ENCODE peak calls at places on chromosomes 11 and 22, in five cellular contexts. One of them, this sample, is unnamed.
A peak's percentile ranks its signal among the peaks of the same experiment; 100 is the strongest.

GRCh38 chr11:46489668-46490560 is 98.3 kb upstream of the CHRM4 start:
- DNase-seq in pancreas: no peak
- DNase-seq in Peyer's patch: no peak
- DNase-seq in left ventricle myocardium inferior: no peak
- DNase-seq in tibial nerve: no peak
- DNase-seq in this sample: no peak

GRCh38 chr11:36149538-36150242 is 139.5 kb downstream of the COMMD9 start:
- DNase-seq in Peyer's patch: peak; percentile 66
- DNase-seq in left ventricle myocardium inferior: no peak
- DNase-seq in pancreas: no peak
- DNase-seq in tibial nerve: no peak
- DNase-seq in this sample: peak; percentile 87

GRCh38 chr22:50601669-50602337 is 1.2 kb downstream of the MAPK8IP2 start:
- DNase-seq in Peyer's patch: no peak
- DNase-seq in tibial nerve: no peak
- DNase-seq in left ventricle myocardium inferior: no peak
- DNase-seq in pancreas: no peak
- DNase-seq in this sample: peak; percentile 48

GRCh38 chr11:121655481-121656332 is 202.9 kb upstream of the SORL1-AS1 start:
- DNase-seq in tibial nerve: peak; percentile 79
- DNase-seq in left ventricle myocardium inferior: peak; percentile 88
- DNase-seq in Peyer's patch: peak; percentile 85
- DNase-seq in pancreas: peak; percentile 91
- DNase-seq in this sample: peak; percentile 94

GRCh38 chr22:45425101-45425500 is 11.6 kb downstream of the RIBC2 start:
- DNase-seq in tibial nerve: no peak
- DNase-seq in pancreas: no peak
- DNase-seq in left ventricle myocardium inferior: no peak
- DNase-seq in Peyer's patch: peak; percentile 14
- DNase-seq in this sample: peak; percentile 13

GRCh38 chr11:38123673-38124072 is 1525.6 kb upstream of the RAG2 start:
- DNase-seq in tibial nerve: no peak
- DNase-seq in left ventricle myocardium inferior: no peak
- DNase-seq in pancreas: no peak
- DNase-seq in Peyer's patch: no peak
- DNase-seq in this sample: no peak

GRCh38 chr11:85062626-85063025 is 564.5 kb downstream of the DLG2 start:
- DNase-seq in Peyer's patch: no peak
- DNase-seq in left ventricle myocardium inferior: no peak
- DNase-seq in pancreas: no peak
- DNase-seq in tibial nerve: no peak
- DNase-seq in this sample: no peak

GRCh38 chr11:46343520-46343919 is 3.7 kb upstream of the DGKZ start:
- DNase-seq in tibial nerve: no peak
- DNase-seq in pancreas: no peak
- DNase-seq in left ventricle myocardium inferior: no peak
- DNase-seq in Peyer's patch: no peak
- DNase-seq in this sample: no peak

GRCh38 chr11:58561394-58562102 is 14.1 kb downstream of the LPXN start:
- DNase-seq in pancreas: no peak
- DNase-seq in Peyer's patch: no peak
- DNase-seq in tibial nerve: no peak
- DNase-seq in left ventricle myocardium inferior: no peak
- DNase-seq in this sample: no peak

GRCh38 chr11:67373916-67374570 is 645 bp upstream of the CLCF1 start:
- DNase-seq in left ventricle myocardium inferior: peak; percentile 53
- DNase-seq in tibial nerve: no peak
- DNase-seq in Peyer's patch: peak; percentile 89
- DNase-seq in pancreas: peak; percentile 93
- DNase-seq in this sample: peak; percentile 96

GRCh38 chr22:22080270-22080669 is 97.7 kb upstream of the TOP3B start:
- DNase-seq in Peyer's patch: no peak
- DNase-seq in tibial nerve: no peak
- DNase-seq in left ventricle myocardium inferior: no peak
- DNase-seq in pancreas: no peak
- DNase-seq in this sample: no peak

GRCh38 chr11:91164452-91164822 is 941.6 kb upstream of the CHORDC1 start:
- DNase-seq in tibial nerve: no peak
- DNase-seq in Peyer's patch: no peak
- DNase-seq in pancreas: no peak
- DNase-seq in left ventricle myocardium inferior: no peak
- DNase-seq in this sample: no peak

GRCh38 chr22:31268281-31268680 is 24.0 kb downstream of the PIK3IP1 start:
- DNase-seq in tibial nerve: no peak
- DNase-seq in Peyer's patch: no peak
- DNase-seq in pancreas: no peak
- DNase-seq in left ventricle myocardium inferior: no peak
- DNase-seq in this sample: no peak

GRCh38 chr11:7600205-7600775 is 73.0 kb downstream of the CYB5R2 start:
- DNase-seq in pancreas: no peak
- DNase-seq in left ventricle myocardium inferior: no peak
- DNase-seq in Peyer's patch: peak; percentile 56
- DNase-seq in tibial nerve: peak; percentile 28
- DNase-seq in this sample: no peak

GRCh38 chr11:62238151-62238550 is 3.9 kb upstream of the SCGB1D2 start:
- DNase-seq in pancreas: no peak
- DNase-seq in Peyer's patch: no peak
- DNase-seq in left ventricle myocardium inferior: no peak
- DNase-seq in tibial nerve: no peak
- DNase-seq in this sample: no peak

GRCh38 chr11:62236187-62236586 is 5.9 kb upstream of the SCGB1D2 start:
- DNase-seq in pancreas: no peak
- DNase-seq in tibial nerve: no peak
- DNase-seq in Peyer's patch: no peak
- DNase-seq in left ventricle myocardium inferior: no peak
- DNase-seq in this sample: no peak

GRCh38 chr11:62237499-62237898 is 4.5 kb upstream of the SCGB1D2 start:
- DNase-seq in pancreas: no peak
- DNase-seq in left ventricle myocardium inferior: no peak
- DNase-seq in tibial nerve: no peak
- DNase-seq in Peyer's patch: no peak
- DNase-seq in this sample: no peak

GRCh38 chr11:62233730-62234129 is 8.3 kb upstream of the SCGB1D2 start:
- DNase-seq in Peyer's patch: no peak
- DNase-seq in left ventricle myocardium inferior: no peak
- DNase-seq in pancreas: no peak
- DNase-seq in tibial nerve: no peak
- DNase-seq in this sample: no peak
- TF ChIP-seq CTCF in Peyer's patch: no peak
- TF ChIP-seq CTCF in left ventricle myocardium inferior: no peak
- TF ChIP-seq CTCF in pancreas: no peak
- TF ChIP-seq CTCF in tibial nerve: no peak
- TF ChIP-seq CTCF in this sample: peak; percentile 19

DNA sequence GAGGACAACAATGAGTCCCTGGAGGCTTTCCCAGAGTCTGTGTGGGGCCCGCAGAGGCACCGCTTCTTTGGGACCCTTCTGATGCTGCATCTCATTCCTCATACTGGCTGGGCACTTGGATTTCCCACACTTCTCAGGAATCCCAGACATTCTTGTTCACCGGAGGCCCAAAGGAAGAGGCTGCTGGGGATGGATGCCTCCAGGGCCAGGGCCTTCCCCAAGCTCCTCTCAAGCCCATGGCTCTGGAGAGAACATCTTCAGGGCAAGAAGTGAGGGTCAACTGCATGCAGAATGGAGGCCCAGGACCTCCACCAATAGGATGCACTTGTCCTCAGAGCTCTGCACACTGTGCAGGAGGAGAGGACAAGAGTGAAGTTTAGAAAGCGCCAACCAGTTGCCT is 34.6 kb downstream of the DKK3 start:
- DNase-seq in pancreas: no peak
- DNase-seq in left ventricle myocardium inferior: no peak
- DNase-seq in tibial nerve: no peak
- DNase-seq in Peyer's patch: no peak
- DNase-seq in this sample: no peak
- H3K4me1 ChIP-seq in pancreas: no peaks in the 10 kb centered on the region
- H3K4me1 ChIP-seq in left ventricle myocardium inferior: peaks cover 100% of the 10 kb centered on the region
- H3K4me1 ChIP-seq in tibial nerve: peaks cover 80% of the 10 kb centered on the region
- H3K4me1 ChIP-seq in Peyer's patch: peaks cover 4% of the 10 kb centered on the region
- H3K4me1 ChIP-seq in this sample: peaks cover 40% of the 10 kb centered on the region

GRCh38 chr11:44595964-44596381 is 30.5 kb downstream of the CD82 start:
- DNase-seq in tibial nerve: no peak
- DNase-seq in left ventricle myocardium inferior: peak; percentile 79
- DNase-seq in Peyer's patch: peak; percentile 70
- DNase-seq in pancreas: no peak
- DNase-seq in this sample: no peak

GRCh38 chr11:44598831-44599230 is 33.4 kb downstream of the CD82 start:
- DNase-seq in Peyer's patch: no peak
- DNase-seq in tibial nerve: no peak
- DNase-seq in left ventricle myocardium inferior: no peak
- DNase-seq in pancreas: no peak
- DNase-seq in this sample: no peak

GRCh38 chr11:44595006-44595405 is 29.5 kb downstream of the CD82 start:
- DNase-seq in tibial nerve: no peak
- DNase-seq in Peyer's patch: no peak
- DNase-seq in left ventricle myocardium inferior: no peak
- DNase-seq in pancreas: no peak
- DNase-seq in this sample: no peak

GRCh38 chr11:44597358-44598009 is 32.0 kb downstream of the CD82 start:
- DNase-seq in pancreas: no peak
- DNase-seq in left ventricle myocardium inferior: no peak
- DNase-seq in tibial nerve: no peak
- DNase-seq in Peyer's patch: no peak
- DNase-seq in this sample: no peak

GRCh38 chr11:44596541-44597276 is 31.2 kb downstream of the CD82 start:
- DNase-seq in pancreas: no peak
- DNase-seq in Peyer's patch: peak; percentile 72
- DNase-seq in left ventricle myocardium inferior: no peak
- DNase-seq in tibial nerve: no peak
- DNase-seq in this sample: no peak
- TF ChIP-seq CTCF in pancreas: no peak
- TF ChIP-seq CTCF in Peyer's patch: no peak
- TF ChIP-seq CTCF in left ventricle myocardium inferior: no peak
- TF ChIP-seq CTCF in tibial nerve: no peak
- TF ChIP-seq CTCF in this sample: no peak

GRCh38 chr11:44797051-44797450 is 70.3 kb downstream of the TSPAN18 start:
- DNase-seq in Peyer's patch: no peak
- DNase-seq in left ventricle myocardium inferior: no peak
- DNase-seq in tibial nerve: no peak
- DNase-seq in pancreas: no peak
- DNase-seq in this sample: peak; percentile 14
- H3K4me1 ChIP-seq in Peyer's patch: no peaks in the 10 kb centered on the region
- H3K4me1 ChIP-seq in left ventricle myocardium inferior: peaks cover 49% of the 10 kb centered on the region
- H3K4me1 ChIP-seq in tibial nerve: peaks cover 11% of the 10 kb centered on the region
- H3K4me1 ChIP-seq in pancreas: no peaks in the 10 kb centered on the region
- H3K4me1 ChIP-seq in this sample: no peaks in the 10 kb centered on the region

DNA sequence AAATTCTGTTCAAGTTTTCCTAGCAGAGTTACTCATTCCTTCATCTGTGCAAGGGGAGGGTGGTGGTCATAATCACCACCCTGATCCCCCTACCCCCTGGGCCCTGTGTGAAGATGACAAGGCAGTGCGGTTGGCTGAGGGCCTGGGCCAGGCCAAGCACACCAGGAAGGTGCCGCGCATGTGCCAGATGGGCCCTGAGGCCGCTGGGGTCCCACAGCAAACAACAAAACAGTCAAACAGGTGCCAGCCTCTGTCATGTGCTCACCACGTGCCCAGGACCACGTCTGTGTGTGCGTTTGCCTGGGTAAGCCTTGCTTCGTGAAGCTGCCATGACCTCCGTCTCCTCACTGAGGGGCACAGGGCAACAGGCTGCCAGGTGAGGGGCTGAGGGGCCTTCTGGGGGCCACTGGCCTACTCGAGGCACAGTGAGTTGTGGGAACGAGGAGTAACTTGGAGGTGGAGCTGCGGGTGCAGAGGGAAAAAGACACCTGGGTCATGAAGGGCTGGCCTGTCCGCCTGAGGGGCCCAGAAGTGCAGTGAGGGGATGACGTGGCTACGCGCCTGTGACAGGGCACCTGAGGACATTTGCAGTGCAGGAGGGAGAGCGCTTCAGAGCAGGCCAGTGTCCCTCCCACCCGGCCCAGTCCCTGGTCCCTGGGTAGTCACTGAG is 25.8 kb downstream of the RSPH14 start:
- DNase-seq in tibial nerve: no peak
- DNase-seq in Peyer's patch: no peak
- DNase-seq in left ventricle myocardium inferior: no peak
- DNase-seq in pancreas: peak; percentile 27
- DNase-seq in this sample: no peak
- TF ChIP-seq CTCF in tibial nerve: no peak
- TF ChIP-seq CTCF in Peyer's patch: no peak
- TF ChIP-seq CTCF in left ventricle myocardium inferior: no peak
- TF ChIP-seq CTCF in pancreas: no peak
- TF ChIP-seq CTCF in this sample: no peak

DNA sequence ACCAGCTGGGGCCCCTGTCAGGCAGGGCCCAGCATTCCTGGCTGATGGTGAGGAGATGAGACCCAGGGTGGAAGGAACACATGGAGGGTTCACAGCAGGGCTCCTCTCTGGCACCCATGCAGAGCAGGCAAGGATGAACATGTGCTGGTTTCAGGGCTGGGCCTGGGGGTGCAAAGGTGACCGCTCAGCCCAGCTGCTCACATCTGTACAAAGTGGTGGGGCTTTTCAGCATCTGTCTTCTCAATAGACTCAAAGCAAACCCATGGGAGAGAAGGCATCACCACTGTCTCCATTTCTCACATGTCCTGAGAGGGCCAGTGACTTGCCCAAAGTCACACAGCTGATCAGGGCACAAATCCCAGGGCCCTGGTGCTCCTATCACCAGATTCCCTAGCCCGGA is 27.3 kb upstream of the TCF20 start:
- DNase-seq in left ventricle myocardium inferior: no peak
- DNase-seq in tibial nerve: no peak
- DNase-seq in Peyer's patch: no peak
- DNase-seq in pancreas: no peak
- DNase-seq in this sample: no peak
- H3K4me1 ChIP-seq in left ventricle myocardium inferior: peaks cover 12% of the 10 kb centered on the region
- H3K4me1 ChIP-seq in tibial nerve: peaks cover 8% of the 10 kb centered on the region
- H3K4me1 ChIP-seq in Peyer's patch: peaks cover 18% of the 10 kb centered on the region
- H3K4me1 ChIP-seq in pancreas: peaks cover 5% of the 10 kb centered on the region
- H3K4me1 ChIP-seq in this sample: no peaks in the 10 kb centered on the region